ENCODE peak calls at places on chromosome 12, in four cellular contexts. J, O, A and V are unnamed samples.

GRCh38 chr12:41970744-41971143 is 173.9 kb downstream of the GXYLT1 start:
- DNase-seq in J (no peak), O (no peak), A (no peak), V (no peak)

GRCh38 chr12:112309797-112310196 is 72.4 kb downstream of the HECTD4 start:
- DNase-seq in J (no peak), O (no peak), A (no peak), V (no peak)

GRCh38 chr12:121602766-121603165 is 21.9 kb upstream of the KDM2B start:
- DNase-seq in J (no peak), O (no peak), A (no peak), V (no peak)

GRCh38 chr12:121538699-121539061 is 42.1 kb downstream of the KDM2B start:
- DNase-seq in J (no peak), O (peak), A (peak), V (peak)

GRCh38 chr12:5556033-5556614 is 124.2 kb downstream of the NTF3 start:
- DNase-seq in J (no peak), O (no peak), A (no peak), V (peak)

GRCh38 chr12:9120487-9121184 is 4.9 kb upstream of the A2M start:
- DNase-seq in J (no peak), O (no peak), A (no peak), V (no peak)

GRCh38 chr12:39824505-39825198 is 205.0 kb upstream of the ABCD2 start:
- DNase-seq in J (no peak), O (no peak), A (no peak), V (no peak)

GRCh38 chr12:104746689-104747088 is 211.4 kb downstream of the SLC41A2 start:
- DNase-seq in J (no peak), O (no peak), A (no peak), V (no peak)

GRCh38 chr12:43964966-43965365 is 129.1 kb downstream of the TMEM117 start:
- DNase-seq in J (no peak), O (no peak), A (no peak), V (no peak)

GRCh38 chr12:103632554-103633216 is 45.6 kb downstream of the STAB2 start:
- DNase-seq in J (peak), O (peak), A (peak), V (peak)

GRCh38 chr12:4323400-4323799 is 2.4 kb downstream of the TIGAR start:
- DNase-seq in J (no peak), O (no peak), A (no peak), V (peak)

GRCh38 chr12:53495903-53496751 is 3.1 kb downstream of the MAP3K12 start:
- DNase-seq in J (peak), O (no peak), A (no peak), V (no peak)

GRCh38 chr12:110039085-110039807 is 9.1 kb downstream of the C12orf76 start:
- DNase-seq in J (no peak), O (no peak), A (no peak), V (no peak)

GRCh38 chr12:22525426-22525825 is 18.9 kb downstream of the C2CD5 start:
- DNase-seq in J (no peak), O (no peak), A (no peak), V (no peak)

GRCh38 chr12:68771223-68771925 is 25.4 kb downstream of the SLC35E3 start:
- DNase-seq in J (no peak), O (no peak), A (no peak), V (no peak)

GRCh38 chr12:110860833-110861291 is 14.1 kb downstream of the CCDC63 start:
- DNase-seq in J (no peak), O (no peak), A (no peak), V (peak)

GRCh38 chr12:108193922-108194321 is 64.8 kb downstream of the WSCD2 start:
- DNase-seq in J (no peak), O (peak), A (peak), V (peak)

GRCh38 chr12:6608592-6609311 is 1.6 kb upstream of the CHD4 start:
- DNase-seq in J (no peak), O (no peak), A (no peak), V (peak)

GRCh38 chr12:125533434-125534029 is 468.3 kb downstream of the AACS start:
- DNase-seq in J (no peak), O (no peak), A (no peak), V (peak)

GRCh38 chr12:101945361-101946232 is 68.2 kb downstream of the DRAM1 start:
- DNase-seq in J (no peak), O (no peak), A (no peak), V (no peak)

GRCh38 chr12:26919216-26919555 is 18.6 kb downstream of the INTS13 start:
- DNase-seq in J (no peak), O (no peak), A (no peak), V (no peak)

GRCh38 chr12:89883630-89884364 is 175.2 kb upstream of the ATP2B1 start:
- DNase-seq in J (no peak), O (no peak), A (no peak), V (no peak)

GRCh38 chr12:113235976-113236375 is 14.7 kb downstream of the TPCN1 start:
- DNase-seq in J (no peak), O (no peak), A (no peak), V (no peak)

GRCh38 chr12:117596968-117597367 is 235.5 kb upstream of the NOS1 start:
- DNase-seq in J (no peak), O (no peak), A (no peak), V (no peak)

GRCh38 chr12:123242083-123242904 is 9.1 kb downstream of the MTRFR start:
- DNase-seq in J (no peak), O (no peak), A (no peak), V (no peak)

GRCh38 chr12:112303004-112303403 is 79.2 kb downstream of the HECTD4 start:
- DNase-seq in J (peak), O (peak), A (no peak), V (peak)

GRCh38 chr12:14256139-14256538 is 109.3 kb upstream of the ATF7IP start:
- DNase-seq in J (no peak), O (no peak), A (no peak), V (no peak)

GRCh38 chr12:129607293-129607692 is 296.5 kb downstream of the TMEM132D start:
- DNase-seq in J (no peak), O (no peak), A (no peak), V (no peak)

GRCh38 chr12:3075315-3075714 is 1.9 kb upstream of the TSPAN9 start:
- DNase-seq in J (no peak), O (no peak), A (no peak), V (no peak)

GRCh38 chr12:31647106-31647505 is 12.4 kb upstream of the ETFBKMT start:
- DNase-seq in J (no peak), O (no peak), A (no peak), V (no peak)